ENCODE peak calls at places on chromosome 1, in four cellular contexts. X is activated naive CD4-positive, alpha-beta T cell; A is HEK293T; R is NCI-H774. U is an unnamed sample.

GRCh38 chr1:175402336-175402735 is 209.8 kb upstream of the KIAA0040 start:
- DNase-seq in R (no peak), A (no peak), X (no peak), U (no peak)

GRCh38 chr1:25184011-25184762 is 48.1 kb downstream of the SYF2 start:
- DNase-seq in R (no peak), A (no peak), X (no peak), U (no peak)

GRCh38 chr1:23478896-23479790 is 4.8 kb downstream of the ASAP3 start:
- DNase-seq in A (no peak), X (no peak), R (no peak), U (no peak)

GRCh38 chr1:19203440-19203839 is 6.6 kb downstream of the UBR4 start:
- DNase-seq in A (no peak), R (no peak), X (no peak), U (no peak)

GRCh38 chr1:222310830-222311229 is 237.1 kb downstream of the HHIPL2 start:
- DNase-seq in R (no peak), X (no peak), A (no peak), U (no peak)

GRCh38 chr1:22236900-22237299 is 94.0 kb upstream of the WNT4 start:
- DNase-seq in A (no peak), R (no peak), X (no peak), U (no peak)

GRCh38 chr1:47231314-47232186 is 475 bp downstream of the TAL1 start:
- DNase-seq in R (no peak), X (no peak), A (no peak), U (no peak)

GRCh38 chr1:173341307-173341706 is 134.2 kb upstream of the TNFSF4 start:
- DNase-seq in R (no peak), X (no peak), A (no peak), U (no peak)

GRCh38 chr1:180269848-180270766 is 40.0 kb downstream of the LHX4 start:
- DNase-seq in X (no peak), A (no peak), R (peak; percentile 44), U (no peak)

GRCh38 chr1:2238361-2239055 is 10.4 kb downstream of the SKI start:
- DNase-seq in X (no peak), A (no peak), R (no peak), U (no peak)

GRCh38 chr1:157170677-157171515 is 32.7 kb upstream of the ETV3 start:
- DNase-seq in X (peak; percentile 9), A (peak; percentile 58), R (peak; percentile 11), U (peak; percentile 11)

U was measured in NCI-H1092.